ENCODE peak calls at places on chromosome 10, in seven cellular contexts. One of them, this sample, is unnamed.

GRCh38 chr10:34690403-34691049 is 124.6 kb downstream of the PARD3 start:
- DNase-seq in NCI-H187: no peak
- DNase-seq in stimulated activated CD8-positive, alpha-beta memory T cell treated with anti-CD3 and anti-CD28 coated beads, Interleukin-15, amount 100 ng/mL, for 24 hours: no peak
- DNase-seq in NCI-H446: no peak
- DNase-seq in NCI-H748 treated with DMSO at 0.1 percent for 48 hours: no peak
- DNase-seq in NCI-H1436: no peak
- DNase-seq in Calu3: no peak
- DNase-seq in this sample: no peak

GRCh38 chr10:73850863-73851461 is 23.4 kb downstream of the CAMK2G start:
- DNase-seq in NCI-H1436: no peak
- DNase-seq in NCI-H748 treated with DMSO at 0.1 percent for 48 hours: no peak
- DNase-seq in stimulated activated CD8-positive, alpha-beta memory T cell treated with anti-CD3 and anti-CD28 coated beads, Interleukin-15, amount 100 ng/mL, for 24 hours: no peak
- DNase-seq in NCI-H187: no peak
- DNase-seq in NCI-H446: no peak
- DNase-seq in Calu3: no peak
- DNase-seq in this sample: no peak

GRCh38 chr10:99930731-99931550 is 78.8 kb downstream of the DNMBP start:
- DNase-seq in Calu3: peak
- DNase-seq in stimulated activated CD8-positive, alpha-beta memory T cell treated with anti-CD3 and anti-CD28 coated beads, Interleukin-15, amount 100 ng/mL, for 24 hours: no peak
- DNase-seq in NCI-H748 treated with DMSO at 0.1 percent for 48 hours: no peak
- DNase-seq in NCI-H187: no peak
- DNase-seq in NCI-H1436: no peak
- DNase-seq in NCI-H446: no peak
- DNase-seq in this sample: no peak

GRCh38 chr10:48468866-48469511 is 135.9 kb downstream of the ARHGAP22 start:
- DNase-seq in NCI-H446: no peak
- DNase-seq in NCI-H748 treated with DMSO at 0.1 percent for 48 hours: no peak
- DNase-seq in NCI-H187: no peak
- DNase-seq in Calu3: no peak
- DNase-seq in NCI-H1436: no peak
- DNase-seq in stimulated activated CD8-positive, alpha-beta memory T cell treated with anti-CD3 and anti-CD28 coated beads, Interleukin-15, amount 100 ng/mL, for 24 hours: no peak
- DNase-seq in this sample: no peak

GRCh38 chr10:113992601-113993011 is 51.1 kb upstream of the ADRB1 start:
- DNase-seq in NCI-H748 treated with DMSO at 0.1 percent for 48 hours: no peak
- DNase-seq in NCI-H1436: no peak
- DNase-seq in NCI-H446: no peak
- DNase-seq in Calu3: no peak
- DNase-seq in stimulated activated CD8-positive, alpha-beta memory T cell treated with anti-CD3 and anti-CD28 coated beads, Interleukin-15, amount 100 ng/mL, for 24 hours: no peak
- DNase-seq in NCI-H187: no peak
- DNase-seq in this sample: no peak

GRCh38 chr10:67666416-67667043 is 29.5 kb downstream of the CTNNA3 start:
- DNase-seq in Calu3: no peak
- DNase-seq in NCI-H187: no peak
- DNase-seq in NCI-H446: peak
- DNase-seq in stimulated activated CD8-positive, alpha-beta memory T cell treated with anti-CD3 and anti-CD28 coated beads, Interleukin-15, amount 100 ng/mL, for 24 hours: no peak
- DNase-seq in NCI-H748 treated with DMSO at 0.1 percent for 48 hours: no peak
- DNase-seq in NCI-H1436: no peak
- DNase-seq in this sample: no peak

GRCh38 chr10:130215076-130215917 is 79.1 kb downstream of the GLRX3 start:
- DNase-seq in NCI-H187: peak
- DNase-seq in NCI-H1436: no peak
- DNase-seq in NCI-H748 treated with DMSO at 0.1 percent for 48 hours: no peak
- DNase-seq in stimulated activated CD8-positive, alpha-beta memory T cell treated with anti-CD3 and anti-CD28 coated beads, Interleukin-15, amount 100 ng/mL, for 24 hours: no peak
- DNase-seq in Calu3: no peak
- DNase-seq in NCI-H446: no peak
- DNase-seq in this sample: no peak

GRCh38 chr10:119383174-119383856 is 159.2 kb downstream of the RGS10 start:
- DNase-seq in NCI-H748 treated with DMSO at 0.1 percent for 48 hours: no peak
- DNase-seq in stimulated activated CD8-positive, alpha-beta memory T cell treated with anti-CD3 and anti-CD28 coated beads, Interleukin-15, amount 100 ng/mL, for 24 hours: no peak
- DNase-seq in Calu3: no peak
- DNase-seq in NCI-H187: no peak
- DNase-seq in NCI-H1436: no peak
- DNase-seq in NCI-H446: no peak
- DNase-seq in this sample: no peak